ENCODE peak calls at places on chromosomes 13 and 19, in five cellular contexts. E is CD8-positive, alpha-beta T cell; K is tibial artery; T is IMR-90; C is SK-N-SH. Y is an unnamed sample.

GRCh38 chr19:37966211-37967072 is 59.4 kb downstream of the SIPA1L3 start:
- DNase-seq in E (no peak), K (peak), T (peak), C (no peak), Y (no peak)

GRCh38 chr13:102830646-102831045 is 15.2 kb upstream of the ERCC5 start:
- DNase-seq in E (no peak), K (no peak), T (no peak), C (no peak), Y (no peak)

GRCh38 chr13:46559272-46559805 is 6.4 kb downstream of the LRCH1 start:
- DNase-seq in E (no peak), K (no peak), T (no peak), C (no peak), Y (no peak)

GRCh38 chr13:23621316-23621645 is 51.1 kb downstream of the TNFRSF19 start:
- DNase-seq in E (no peak), K (no peak), T (peak), C (no peak), Y (peak)

GRCh38 chr19:58056861-58057260 is 2.2 kb upstream of the ZNF135 start:
- DNase-seq in E (no peak), K (no peak), T (no peak), C (no peak), Y (no peak)

GRCh38 chr13:92197669-92198068 is 799.2 kb downstream of the GPC5 start:
- DNase-seq in E (no peak), K (no peak), T (peak), C (no peak), Y (peak)

GRCh38 chr13:30654430-30654829 is 36.7 kb downstream of the USPL1 start:
- DNase-seq in E (no peak), K (no peak), T (no peak), C (no peak), Y (no peak)

GRCh38 chr13:73440296-73440895 is 381.6 kb downstream of the KLF5 start:
- DNase-seq in E (no peak), K (no peak), T (no peak), C (no peak), Y (no peak)

GRCh38 chr19:43596842-43597461 is 557 bp downstream of the ZNF576 start:
- DNase-seq in E (no peak), K (no peak), T (peak), C (no peak), Y (no peak)

GRCh38 chr19:41321600-41322270 is 11.8 kb downstream of the CCDC97 start:
- DNase-seq in E (no peak), K (no peak), T (peak), C (peak), Y (peak)

GRCh38 chr13:43784491-43784890 is 2.3 kb downstream of the ENOX1 start:
- DNase-seq in E (no peak), K (no peak), T (no peak), C (no peak), Y (no peak)

GRCh38 chr13:43785166-43785680 is 1.5 kb downstream of the ENOX1 start:
- DNase-seq in E (no peak), K (no peak), T (peak), C (no peak), Y (no peak)

GRCh38 chr13:43786766-43787517 is at the start of gene ENOX1:
- DNase-seq in E (no peak), K (peak), T (peak), C (peak), Y (peak)

GRCh38 chr13:43786472-43786765 is 353 bp downstream of the ENOX1 start:
- DNase-seq in E (no peak), K (no peak), T (no peak), C (no peak), Y (no peak)

DNA sequence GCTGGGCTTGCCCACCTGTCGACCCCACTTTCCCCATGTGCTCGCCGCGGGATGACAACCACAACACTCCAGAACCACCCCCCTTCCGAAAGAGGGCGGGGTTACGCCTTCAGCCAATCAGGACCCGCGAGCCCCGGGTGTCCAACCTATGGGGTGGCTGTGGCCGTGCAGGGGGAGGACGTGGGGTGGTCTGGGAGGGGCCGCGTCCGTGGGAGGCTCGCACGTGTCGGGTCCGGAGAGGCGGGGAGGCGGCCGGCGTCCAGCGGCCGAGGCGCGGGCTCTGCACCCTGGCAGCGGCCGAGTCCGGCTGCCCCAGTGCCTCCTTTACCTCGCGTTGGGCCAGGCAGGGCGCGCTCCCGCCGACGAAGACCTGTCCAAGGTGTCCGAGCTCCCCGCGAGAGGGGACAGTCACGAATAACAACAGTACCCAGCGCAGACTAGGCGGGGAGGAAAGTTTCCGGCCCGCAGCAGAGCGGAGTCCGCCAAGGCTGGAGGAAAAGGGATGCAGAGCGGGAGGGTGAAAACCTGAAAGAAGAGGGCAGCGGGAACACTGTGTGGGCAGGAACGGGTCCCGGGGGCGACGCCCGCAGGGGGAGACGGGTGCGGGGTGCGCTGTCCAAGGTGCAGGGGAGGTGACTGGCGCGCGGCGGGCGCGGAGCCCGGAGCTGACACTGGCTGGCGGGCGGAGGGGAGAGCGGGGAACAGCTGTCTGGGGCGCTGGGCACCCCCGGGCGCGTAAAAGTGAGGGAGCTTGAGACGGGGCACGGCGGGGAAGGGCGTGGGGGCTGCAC is 896 bp downstream of the ENOX1 start:
- DNase-seq in E (no peak), K (peak), T (peak), C (peak), Y (peak)
- H3K27ac ChIP-seq in E (no peak), K (no peak), T (no peak), C (no peak), Y (no peak)

GRCh38 chr19:18996351-18996750 is 37.0 kb downstream of the SUGP2 start:
- DNase-seq in E (no peak), K (no peak), T (no peak), C (no peak), Y (no peak)
- H3K27ac ChIP-seq in E (no peak), K (no peak), T (peak), C (no peak), Y (no peak)

DNA sequence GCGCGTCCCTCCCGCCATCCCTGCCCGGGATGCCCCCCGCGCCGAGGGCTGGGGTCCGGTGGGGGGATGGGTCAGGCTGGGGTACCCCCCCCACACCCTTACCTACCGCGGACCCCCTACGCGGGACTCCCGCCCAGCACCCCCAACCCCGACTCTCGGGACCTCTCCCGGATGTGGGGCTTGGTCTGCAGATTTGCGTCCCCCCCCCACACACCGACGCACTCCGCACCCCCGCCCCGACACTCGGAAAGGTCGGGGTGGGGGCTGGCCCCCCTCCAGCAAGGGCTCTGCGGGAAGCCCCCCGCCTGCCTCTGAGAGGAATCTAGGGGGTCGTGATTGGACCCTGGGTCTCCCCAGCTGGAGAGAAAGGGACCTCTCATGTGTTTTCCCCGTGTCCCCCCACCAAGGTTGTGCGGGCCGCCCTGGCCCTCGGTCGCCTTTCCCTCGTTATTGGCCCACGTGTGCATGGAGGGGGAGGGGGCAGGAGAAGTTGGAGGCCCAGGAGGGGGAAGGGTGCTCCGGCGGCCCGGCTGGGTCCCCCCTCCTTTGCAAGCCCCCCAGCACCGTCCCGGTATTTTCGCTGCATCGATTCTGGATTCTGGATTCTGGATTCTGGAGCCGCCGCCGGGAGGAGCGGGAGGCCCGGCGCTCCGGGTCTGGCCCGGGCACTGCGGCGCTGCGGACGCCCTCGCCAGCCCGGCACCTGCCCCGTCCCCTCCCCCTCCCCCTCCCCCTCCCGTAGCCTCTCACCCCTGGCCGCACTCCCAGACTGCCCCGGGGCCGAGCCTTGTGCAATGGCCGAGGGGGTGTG is 583 bp downstream of the NFIC start:
- DNase-seq in E (no peak), K (peak), T (no peak), C (peak), Y (no peak)
- H3K27ac ChIP-seq in E (no peak), K (peak), T (peak), C (peak), Y (peak)

GRCh38 chr19:50725932-50726230 is 2.7 kb downstream of the CLEC11A start:
- DNase-seq in E (no peak), K (no peak), T (no peak), C (no peak), Y (no peak)
- H3K27ac ChIP-seq in E (peak), K (no peak), T (no peak), C (no peak), Y (no peak)

GRCh38 chr13:24670174-24670573 is 10.0 kb upstream of the ATP12A start:
- DNase-seq in E (no peak), K (no peak), T (no peak), C (no peak), Y (no peak)

GRCh38 chr13:24671367-24672117 is 8.7 kb upstream of the ATP12A start:
- DNase-seq in E (no peak), K (no peak), T (peak), C (peak), Y (peak)

GRCh38 chr13:24670927-24671326 is 9.3 kb upstream of the ATP12A start:
- DNase-seq in E (no peak), K (no peak), T (no peak), C (peak), Y (peak)

GRCh38 chr13:24668955-24669354 is 11.3 kb upstream of the ATP12A start:
- DNase-seq in E (no peak), K (no peak), T (no peak), C (no peak), Y (no peak)

DNA sequence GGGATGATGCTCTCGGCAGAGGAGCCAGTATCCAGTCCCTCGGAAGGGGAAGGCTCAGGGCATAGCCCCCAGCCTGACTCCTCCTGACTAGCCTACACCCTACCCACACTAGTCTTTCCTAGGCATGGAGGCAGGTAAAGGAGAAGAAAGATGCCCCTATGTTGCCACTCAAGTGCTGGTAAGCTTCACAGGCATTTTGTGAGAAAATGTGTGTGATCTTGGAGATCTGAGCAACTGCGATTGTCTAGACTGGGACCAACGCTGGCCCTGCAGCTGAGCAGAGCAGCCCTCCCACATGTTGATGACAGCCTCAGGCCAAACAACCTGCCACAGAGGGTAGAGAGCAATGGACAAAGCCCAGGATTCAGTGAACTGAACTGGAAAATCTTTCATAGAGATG is 11.7 kb upstream of the ATP12A start:
- DNase-seq in E (no peak), K (no peak), T (no peak), C (no peak), Y (no peak)
- H3K27ac ChIP-seq in E (no peak), K (no peak), T (no peak), C (no peak), Y (no peak)

DNA sequence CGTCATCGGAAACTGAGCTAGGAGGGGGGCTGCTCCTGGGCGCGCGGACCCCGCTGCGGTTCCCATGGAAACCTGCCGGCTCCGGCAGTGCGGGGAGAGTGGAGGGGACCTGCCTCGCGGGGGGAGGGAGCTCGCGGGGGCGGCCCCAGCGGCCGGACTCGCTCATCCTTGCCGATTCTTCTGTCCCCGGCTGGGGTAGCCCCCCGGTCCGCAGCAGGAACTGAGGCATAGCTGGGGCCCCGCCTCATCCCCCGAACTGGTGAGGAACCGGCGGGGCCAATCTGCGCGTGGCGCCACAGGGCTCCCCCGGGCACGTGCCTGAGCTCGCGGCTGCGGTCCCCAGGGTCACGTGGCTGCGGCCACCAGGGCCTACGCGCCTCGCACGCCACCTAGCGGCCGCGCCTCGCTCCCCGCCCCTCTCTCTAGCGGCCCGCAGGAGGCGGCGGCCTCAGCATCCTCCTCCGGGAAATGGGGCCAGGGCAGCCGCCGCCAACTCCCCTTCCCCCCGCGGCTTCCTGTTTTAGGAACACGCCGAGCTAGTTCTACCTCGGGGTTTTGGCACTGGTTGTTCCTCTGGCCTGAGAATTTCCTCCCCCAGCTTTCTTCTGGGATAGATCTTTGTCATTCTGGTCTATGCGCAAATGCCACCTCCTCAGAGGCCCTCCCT is 1.7 kb upstream of the ELAVL3 start:
- DNase-seq in E (peak), K (peak), T (peak), C (peak), Y (peak)
- H3K27ac ChIP-seq in E (no peak), K (peak), T (no peak), C (peak), Y (no peak)

GRCh38 chr19:3120611-3121231 is 15.1 kb upstream of the GNA15 start:
- DNase-seq in E (no peak), K (no peak), T (no peak), C (no peak), Y (no peak)
- H3K27ac ChIP-seq in E (no peak), K (no peak), T (no peak), C (no peak), Y (no peak)

GRCh38 chr19:927707-928401 is 2.0 kb downstream of the ARID3A start:
- DNase-seq in E (no peak), K (no peak), T (no peak), C (no peak), Y (no peak)

GRCh38 chr19:927044-927706 is 1.3 kb downstream of the ARID3A start:
- DNase-seq in E (no peak), K (peak), T (no peak), C (peak), Y (no peak)

GRCh38 chr19:931860-932646 is 6.2 kb downstream of the ARID3A start:
- DNase-seq in E (no peak), K (no peak), T (no peak), C (no peak), Y (no peak)

GRCh38 chr19:928471-929259 is 2.8 kb downstream of the ARID3A start:
- DNase-seq in E (no peak), K (no peak), T (no peak), C (no peak), Y (no peak)

GRCh38 chr19:929523-930258 is 3.9 kb downstream of the ARID3A start:
- DNase-seq in E (no peak), K (no peak), T (no peak), C (no peak), Y (no peak)
- H3K27ac ChIP-seq in E (no peak), K (no peak), T (no peak), C (no peak), Y (no peak)

GRCh38 chr13:113366031-113366588 is 2.2 kb upstream of the GRTP1 start:
- DNase-seq in E (no peak), K (peak), T (peak), C (no peak), Y (no peak)

GRCh38 chr13:113367020-113367560 is 3.2 kb upstream of the GRTP1 start:
- DNase-seq in E (no peak), K (peak), T (no peak), C (no peak), Y (no peak)

GRCh38 chr13:113364933-113365371 is 1.0 kb upstream of the GRTP1 start:
- DNase-seq in E (no peak), K (peak), T (no peak), C (peak), Y (no peak)

GRCh38 chr13:113365551-113365971 is 1.6 kb upstream of the GRTP1 start:
- DNase-seq in E (no peak), K (peak), T (no peak), C (no peak), Y (no peak)

GRCh38 chr13:113364371-113364932 is 522 bp upstream of the GRTP1 start:
- DNase-seq in E (no peak), K (peak), T (no peak), C (no peak), Y (no peak)
- H3K27ac ChIP-seq in E (no peak), K (peak), T (no peak), C (peak), Y (no peak)

GRCh38 chr13:52020191-52020590 is 4.3 kb upstream of the UTP14C start:
- DNase-seq in E (no peak), K (no peak), T (no peak), C (no peak), Y (no peak)

GRCh38 chr13:52011690-52012511 is at the start of gene ALG11:
- DNase-seq in E (peak), K (peak), T (peak), C (peak), Y (peak)

GRCh38 chr13:52010890-52011689 is at the start of gene ATP7B:
- DNase-seq in E (peak), K (no peak), T (no peak), C (peak), Y (no peak)

GRCh38 chr13:52012512-52012836 is 276 bp downstream of the ALG11 start:
- DNase-seq in E (no peak), K (no peak), T (no peak), C (no peak), Y (no peak)

GRCh38 chr13:52016296-52016695 is 4.1 kb downstream of the ALG11 start:
- DNase-seq in E (no peak), K (no peak), T (no peak), C (no peak), Y (no peak)
- H3K27ac ChIP-seq in E (no peak), K (no peak), T (no peak), C (no peak), Y (no peak)